ENCODE peak calls at places on chromosomes 11 and 22, in six cellular contexts. One of them, this sample, is unnamed.

GRCh38 chr11:60363542-60364525 is 14.5 kb upstream of the MS4A7 start:
- DNase-seq in AG10803: peak
- DNase-seq in lung: peak
- DNase-seq in neural progenitor cell: peak
- DNase-seq in skeletal muscle cell: peak
- DNase-seq in A549: peak
- DNase-seq in this sample: peak

GRCh38 chr11:86873573-86874083 is 73.3 kb downstream of the PRSS23 start:
- DNase-seq in AG10803: no peak
- DNase-seq in lung: no peak
- DNase-seq in neural progenitor cell: no peak
- DNase-seq in skeletal muscle cell: no peak
- DNase-seq in A549: no peak
- DNase-seq in this sample: no peak

GRCh38 chr11:72685560-72686480 is 11.6 kb upstream of the PDE2A start:
- DNase-seq in AG10803: peak
- DNase-seq in lung: no peak
- DNase-seq in neural progenitor cell: no peak
- DNase-seq in skeletal muscle cell: no peak
- DNase-seq in A549: no peak
- DNase-seq in this sample: peak

GRCh38 chr22:25027959-25028840 is 75.7 kb downstream of the KIAA1671 start:
- DNase-seq in AG10803: no peak
- DNase-seq in lung: no peak
- DNase-seq in neural progenitor cell: peak
- DNase-seq in skeletal muscle cell: no peak
- DNase-seq in A549: peak
- DNase-seq in this sample: no peak

GRCh38 chr11:19499999-19500398 is 212.6 kb upstream of the NAV2 start:
- DNase-seq in AG10803: peak
- DNase-seq in lung: no peak
- DNase-seq in neural progenitor cell: no peak
- DNase-seq in skeletal muscle cell: no peak
- DNase-seq in A549: no peak
- DNase-seq in this sample: no peak

GRCh38 chr11:8768625-8769333 is 86.2 kb downstream of the RPL27A start:
- DNase-seq in AG10803: peak
- DNase-seq in lung: peak
- DNase-seq in neural progenitor cell: no peak
- DNase-seq in skeletal muscle cell: peak
- DNase-seq in A549: no peak
- DNase-seq in this sample: peak

GRCh38 chr11:116866774-116867455 is 29.5 kb upstream of the APOA1 start:
- DNase-seq in AG10803: peak
- DNase-seq in lung: no peak
- DNase-seq in neural progenitor cell: no peak
- DNase-seq in skeletal muscle cell: no peak
- DNase-seq in A549: no peak
- DNase-seq in this sample: no peak

GRCh38 chr11:63918576-63919171 is 1.7 kb upstream of the RCOR2 start:
- DNase-seq in AG10803: peak
- DNase-seq in lung: no peak
- DNase-seq in neural progenitor cell: peak
- DNase-seq in skeletal muscle cell: no peak
- DNase-seq in A549: no peak
- DNase-seq in this sample: peak

GRCh38 chr11:72975778-72976520 is 161.7 kb downstream of the ATG16L2 start:
- DNase-seq in AG10803: peak
- DNase-seq in lung: no peak
- DNase-seq in neural progenitor cell: no peak
- DNase-seq in skeletal muscle cell: peak
- DNase-seq in A549: no peak
- DNase-seq in this sample: no peak

GRCh38 chr11:8082391-8083087 is 1.5 kb downstream of the TUB start:
- DNase-seq in AG10803: peak
- DNase-seq in lung: no peak
- DNase-seq in neural progenitor cell: peak
- DNase-seq in skeletal muscle cell: no peak
- DNase-seq in A549: peak
- DNase-seq in this sample: no peak

GRCh38 chr22:39180566-39180965 is 28.1 kb upstream of the CBX7 start:
- DNase-seq in AG10803: no peak
- DNase-seq in lung: no peak
- DNase-seq in neural progenitor cell: no peak
- DNase-seq in skeletal muscle cell: no peak
- DNase-seq in A549: no peak
- DNase-seq in this sample: no peak

GRCh38 chr11:68043349-68044144 is 4.7 kb downstream of the TCIRG1 start:
- DNase-seq in AG10803: peak
- DNase-seq in lung: no peak
- DNase-seq in neural progenitor cell: no peak
- DNase-seq in skeletal muscle cell: peak
- DNase-seq in A549: peak
- DNase-seq in this sample: peak

GRCh38 chr11:22304337-22304961 is 33.7 kb upstream of the SLC17A6 start:
- DNase-seq in AG10803: peak
- DNase-seq in lung: no peak
- DNase-seq in neural progenitor cell: peak
- DNase-seq in skeletal muscle cell: no peak
- DNase-seq in A549: peak
- DNase-seq in this sample: peak

GRCh38 chr11:2462986-2463765 is 18.4 kb downstream of the KCNQ1 start:
- DNase-seq in AG10803: no peak
- DNase-seq in lung: peak
- DNase-seq in neural progenitor cell: no peak
- DNase-seq in skeletal muscle cell: no peak
- DNase-seq in A549: no peak
- DNase-seq in this sample: no peak

GRCh38 chr11:44608654-44609027 is 43.2 kb downstream of the CD82 start:
- DNase-seq in AG10803: no peak
- DNase-seq in lung: no peak
- DNase-seq in neural progenitor cell: no peak
- DNase-seq in skeletal muscle cell: no peak
- DNase-seq in A549: no peak
- DNase-seq in this sample: peak

GRCh38 chr22:47192651-47193437 is 430.4 kb downstream of the TBC1D22A start:
- DNase-seq in AG10803: no peak
- DNase-seq in lung: no peak
- DNase-seq in neural progenitor cell: no peak
- DNase-seq in skeletal muscle cell: no peak
- DNase-seq in A549: peak
- DNase-seq in this sample: no peak

GRCh38 chr11:102604875-102605274 is 20.3 kb downstream of the MMP20 start:
- DNase-seq in AG10803: no peak
- DNase-seq in lung: no peak
- DNase-seq in neural progenitor cell: no peak
- DNase-seq in skeletal muscle cell: no peak
- DNase-seq in A549: no peak
- DNase-seq in this sample: no peak

GRCh38 chr11:119551726-119552510 is 128.9 kb upstream of the THY1 start:
- DNase-seq in AG10803: peak
- DNase-seq in lung: no peak
- DNase-seq in neural progenitor cell: no peak
- DNase-seq in skeletal muscle cell: no peak
- DNase-seq in A549: no peak
- DNase-seq in this sample: no peak

GRCh38 chr11:133939558-133939957 is 17.2 kb downstream of the IGSF9B start:
- DNase-seq in AG10803: no peak
- DNase-seq in lung: no peak
- DNase-seq in neural progenitor cell: no peak
- DNase-seq in skeletal muscle cell: no peak
- DNase-seq in A549: no peak
- DNase-seq in this sample: no peak

GRCh38 chr11:133941546-133941945 is 15.2 kb downstream of the IGSF9B start:
- DNase-seq in AG10803: no peak
- DNase-seq in lung: no peak
- DNase-seq in neural progenitor cell: no peak
- DNase-seq in skeletal muscle cell: no peak
- DNase-seq in A549: no peak
- DNase-seq in this sample: no peak

GRCh38 chr11:133942594-133942993 is 14.2 kb downstream of the IGSF9B start:
- DNase-seq in AG10803: no peak
- DNase-seq in lung: no peak
- DNase-seq in neural progenitor cell: no peak
- DNase-seq in skeletal muscle cell: no peak
- DNase-seq in A549: no peak
- DNase-seq in this sample: no peak

GRCh38 chr11:133938166-133938565 is 18.6 kb downstream of the IGSF9B start:
- DNase-seq in AG10803: no peak
- DNase-seq in lung: no peak
- DNase-seq in neural progenitor cell: no peak
- DNase-seq in skeletal muscle cell: no peak
- DNase-seq in A549: no peak
- DNase-seq in this sample: no peak

DNA sequence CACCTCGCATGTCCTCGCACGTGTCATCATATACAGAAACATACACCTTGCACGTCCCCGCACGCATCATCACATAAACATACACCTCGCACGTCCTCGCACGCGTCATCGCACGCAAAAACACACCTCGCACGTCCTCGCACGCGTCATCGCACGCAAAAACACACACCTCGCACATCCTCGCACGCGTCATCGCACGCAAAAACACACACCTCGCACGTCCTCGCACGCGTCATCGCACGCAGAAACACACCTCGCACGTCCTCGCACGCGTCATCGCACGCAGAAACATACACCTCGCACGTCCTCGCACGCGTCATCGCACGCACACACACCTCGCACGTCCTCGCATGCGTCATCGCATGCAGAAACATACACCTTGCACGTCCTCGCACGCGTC is 16.7 kb downstream of the IGSF9B start:
- DNase-seq in AG10803: no peak
- DNase-seq in lung: no peak
- DNase-seq in neural progenitor cell: no peak
- DNase-seq in skeletal muscle cell: no peak
- DNase-seq in A549: no peak
- DNase-seq in this sample: no peak
- H3K4me3 ChIP-seq in AG10803: no peak
- H3K4me3 ChIP-seq in lung: no peak
- H3K4me3 ChIP-seq in neural progenitor cell: no peak
- H3K4me3 ChIP-seq in skeletal muscle cell: no peak
- H3K4me3 ChIP-seq in A549: no peak
- H3K4me3 ChIP-seq in this sample: no peak

DNA sequence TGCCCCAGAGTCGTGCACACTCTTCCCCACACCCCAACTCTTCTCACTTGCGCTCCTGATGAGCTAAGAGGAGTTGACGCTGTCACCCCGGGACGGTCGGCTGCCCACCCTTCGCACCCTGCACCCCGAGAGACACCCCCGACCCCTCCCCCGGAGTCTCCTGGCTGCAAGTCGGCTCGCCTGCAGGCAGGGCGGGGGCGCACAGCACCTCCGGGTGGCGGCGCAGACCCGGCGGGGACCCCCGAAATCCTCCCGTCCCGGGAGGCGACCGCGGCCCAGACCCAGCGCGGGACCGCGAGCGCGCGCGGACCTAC is 366 bp downstream of the RAB3IL1 start:
- DNase-seq in AG10803: no peak
- DNase-seq in lung: no peak
- DNase-seq in neural progenitor cell: no peak
- DNase-seq in skeletal muscle cell: no peak
- DNase-seq in A549: no peak
- DNase-seq in this sample: no peak
- H3K4me3 ChIP-seq in AG10803: peak
- H3K4me3 ChIP-seq in lung: peak
- H3K4me3 ChIP-seq in neural progenitor cell: peak
- H3K4me3 ChIP-seq in skeletal muscle cell: peak
- H3K4me3 ChIP-seq in A549: peak
- H3K4me3 ChIP-seq in this sample: peak

GRCh38 chr11:33377852-33378385 is 120.7 kb downstream of the HIPK3 start:
- DNase-seq in AG10803: peak
- DNase-seq in lung: no peak
- DNase-seq in neural progenitor cell: no peak
- DNase-seq in skeletal muscle cell: no peak
- DNase-seq in A549: no peak
- DNase-seq in this sample: no peak
- H3K4me3 ChIP-seq in AG10803: peak
- H3K4me3 ChIP-seq in lung: no peak
- H3K4me3 ChIP-seq in neural progenitor cell: no peak
- H3K4me3 ChIP-seq in skeletal muscle cell: peak
- H3K4me3 ChIP-seq in A549: no peak
- H3K4me3 ChIP-seq in this sample: peak

GRCh38 chr22:42417645-42418303 is 14.4 kb downstream of the NFAM1 start:
- DNase-seq in AG10803: no peak
- DNase-seq in lung: no peak
- DNase-seq in neural progenitor cell: no peak
- DNase-seq in skeletal muscle cell: no peak
- DNase-seq in A549: no peak
- DNase-seq in this sample: no peak

GRCh38 chr22:42418811-42419243 is 13.4 kb downstream of the NFAM1 start:
- DNase-seq in AG10803: no peak
- DNase-seq in lung: no peak
- DNase-seq in neural progenitor cell: no peak
- DNase-seq in skeletal muscle cell: no peak
- DNase-seq in A549: no peak
- DNase-seq in this sample: no peak

GRCh38 chr22:42414565-42415298 is 17.5 kb downstream of the NFAM1 start:
- DNase-seq in AG10803: no peak
- DNase-seq in lung: no peak
- DNase-seq in neural progenitor cell: no peak
- DNase-seq in skeletal muscle cell: no peak
- DNase-seq in A549: no peak
- DNase-seq in this sample: no peak

GRCh38 chr22:42416671-42417230 is 15.5 kb downstream of the NFAM1 start:
- DNase-seq in AG10803: no peak
- DNase-seq in lung: no peak
- DNase-seq in neural progenitor cell: no peak
- DNase-seq in skeletal muscle cell: no peak
- DNase-seq in A549: no peak
- DNase-seq in this sample: no peak

DNA sequence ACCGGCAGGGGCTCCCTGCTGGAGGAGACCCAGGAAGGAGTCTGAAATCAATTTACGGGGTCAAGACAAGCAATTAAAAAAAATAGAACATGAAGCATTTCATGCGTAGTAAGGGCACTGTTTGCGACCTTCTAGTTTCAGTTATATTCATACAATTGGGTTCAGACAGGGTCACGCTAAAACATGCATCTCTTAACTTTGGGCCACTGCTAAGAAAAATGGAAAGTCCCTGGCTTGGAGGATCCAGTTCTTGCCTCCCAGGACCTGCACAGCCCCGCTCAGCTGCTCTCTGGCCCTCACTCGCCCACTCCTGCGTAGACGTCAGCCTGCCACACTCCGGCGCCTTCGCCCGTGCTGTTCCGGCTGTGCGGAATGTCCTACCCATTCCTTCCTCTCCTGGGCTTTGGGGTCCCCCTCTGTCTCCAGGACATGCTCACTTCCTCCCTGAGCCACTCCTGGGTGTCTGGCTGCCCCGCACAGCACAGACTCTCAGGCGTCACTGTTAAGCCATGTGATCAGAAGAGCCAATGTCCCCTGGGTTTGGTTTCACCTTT is 12.8 kb downstream of the NFAM1 start:
- DNase-seq in AG10803: no peak
- DNase-seq in lung: no peak
- DNase-seq in neural progenitor cell: no peak
- DNase-seq in skeletal muscle cell: no peak
- DNase-seq in A549: no peak
- DNase-seq in this sample: no peak
- H3K4me3 ChIP-seq in AG10803: no peak
- H3K4me3 ChIP-seq in lung: no peak
- H3K4me3 ChIP-seq in neural progenitor cell: no peak
- H3K4me3 ChIP-seq in skeletal muscle cell: no peak
- H3K4me3 ChIP-seq in A549: no peak
- H3K4me3 ChIP-seq in this sample: no peak

GRCh38 chr22:22823126-22823804 is 64.4 kb upstream of the IGLL5 start:
- DNase-seq in AG10803: no peak
- DNase-seq in lung: no peak
- DNase-seq in neural progenitor cell: no peak
- DNase-seq in skeletal muscle cell: no peak
- DNase-seq in A549: no peak
- DNase-seq in this sample: no peak
- H3K4me3 ChIP-seq in AG10803: no peak
- H3K4me3 ChIP-seq in lung: no peak
- H3K4me3 ChIP-seq in neural progenitor cell: no peak
- H3K4me3 ChIP-seq in skeletal muscle cell: no peak
- H3K4me3 ChIP-seq in A549: no peak
- H3K4me3 ChIP-seq in this sample: no peak